ENCODE peak calls at places on chromosomes 6 and 20, in four cellular contexts. T is HS-5, O is NCI-H226, A is GM04504. D is an unnamed sample.

GRCh38 chr6:66628917-66629316 is 921.9 kb upstream of the EYS start:
- DNase-seq in T (peak; percentile 9), O (peak; percentile 1), A (no peak), D (no peak)

GRCh38 chr6:3489032-3489757 is 32.3 kb upstream of the SLC22A23 start:
- DNase-seq in T (no peak), O (no peak), A (no peak), D (no peak)

GRCh38 chr6:13787146-13787545 is 27.2 kb downstream of the MCUR1 start:
- DNase-seq in T (no peak), O (no peak), A (no peak), D (no peak)

GRCh38 chr6:25010166-25010565 is 74.4 kb upstream of the RIPOR2 start:
- DNase-seq in T (no peak), O (peak; percentile 44), A (no peak), D (no peak)

GRCh38 chr6:25193147-25193864 is 85.9 kb upstream of the CARMIL1 start:
- DNase-seq in T (peak; percentile 91), O (peak; percentile 93), A (peak; percentile 91), D (peak; percentile 95)

GRCh38 chr6:25971187-25971811 is 8.7 kb downstream of the TRIM38 start:
- DNase-seq in T (peak; percentile 87), O (peak; percentile 82), A (peak; percentile 89), D (peak; percentile 86)

GRCh38 chr20:19661717-19662637 is 96.1 kb upstream of the RIN2 start:
- DNase-seq in T (peak; percentile 49), O (peak; percentile 12), A (peak; percentile 28), D (peak; percentile 52)

GRCh38 chr6:118786696-118787453 is 107.1 kb upstream of the ASF1A start:
- DNase-seq in T (no peak), O (no peak), A (no peak), D (no peak)

GRCh38 chr20:44976698-44977097 is 10.4 kb downstream of the STK4 start:
- DNase-seq in T (no peak), O (no peak), A (no peak), D (no peak)

GRCh38 chr6:131572686-131573415 is at the start of gene ARG1:
- DNase-seq in T (no peak), O (no peak), A (no peak), D (no peak)

GRCh38 chr20:10531848-10532247 is 96.7 kb downstream of the SLX4IP start:
- DNase-seq in T (no peak), O (no peak), A (no peak), D (no peak)

GRCh38 chr20:4581838-4582237 is 139.9 kb upstream of the PRND start:
- DNase-seq in T (no peak), O (no peak), A (no peak), D (no peak)

GRCh38 chr20:57648878-57649616 is 28.8 kb upstream of the ZBP1 start:
- DNase-seq in T (no peak), O (no peak), A (no peak), D (no peak)

GRCh38 chr6:29671026-29671425 is 9.9 kb downstream of the ZFP57 start:
- DNase-seq in T (no peak), O (no peak), A (no peak), D (no peak)

GRCh38 chr20:1331801-1332453 is 3.0 kb upstream of the SDCBP2 start:
- DNase-seq in T (no peak), O (no peak), A (no peak), D (no peak)

GRCh38 chr20:25032478-25033183 is 25.3 kb downstream of the ACSS1 start:
- DNase-seq in T (no peak), O (no peak), A (no peak), D (no peak)

GRCh38 chr20:56247954-56248782 is at the start of gene MC3R:
- DNase-seq in T (no peak), O (peak; percentile 5), A (peak; percentile 8), D (no peak)

GRCh38 chr6:118580585-118581419 is 32.7 kb downstream of the PLN start:
- DNase-seq in T (peak; percentile 66), O (peak; percentile 80), A (peak; percentile 85), D (peak; percentile 31)

GRCh38 chr6:119308048-119308570 is 41.5 kb downstream of the MAN1A1 start:
- DNase-seq in T (peak; percentile 81), O (peak; percentile 44), A (peak; percentile 51), D (peak; percentile 60)

GRCh38 chr20:50826121-50826520 is 31.3 kb downstream of the BCAS4 start:
- DNase-seq in T (no peak), O (no peak), A (no peak), D (no peak)

GRCh38 chr6:37614059-37614940 is 83.4 kb downstream of the MDGA1 start:
- DNase-seq in T (no peak), O (no peak), A (no peak), D (no peak)

GRCh38 chr6:36784379-36784636 is 54.9 kb downstream of the CPNE5 start:
- DNase-seq in T (no peak), O (no peak), A (no peak), D (no peak)

GRCh38 chr20:38165089-38165965 is at the start of gene TGM2:
- DNase-seq in T (no peak), O (peak; percentile 40), A (no peak), D (no peak)

GRCh38 chr6:123016431-123017110 is 20.5 kb downstream of the CLVS2 start:
- DNase-seq in T (no peak), O (no peak), A (no peak), D (no peak)

GRCh38 chr20:53883098-53883762 is 187.2 kb downstream of the BCAS1 start:
- DNase-seq in T (peak; percentile 96), O (no peak), A (no peak), D (no peak)

D was measured in HS-27A.